ENCODE peak calls at places on chromosomes 7 and 10, in ten cellular contexts. W is NCI-H2107; C is hippocampal formation; Y is lower lobe of right lung; J is neural progenitor cell; O is NCI-H187 treated with DMSO at 0.1 percent for 48 hours; B is effector CD4-positive, alpha-beta T cell; L is T-helper 2 cell; F is AG04450; P is CD8-positive, alpha-beta memory T cell. E is an unnamed sample.

GRCh38 chr10:91589656-91590035 is 43.2 kb downstream of the PPP1R3C start:
- DNase-seq in W (no peak), C (no peak), Y (no peak), J (no peak), O (no peak), B (no peak), L (no peak), F (no peak), P (no peak), E (no peak)

GRCh38 chr10:11793762-11794479 is 29.2 kb upstream of the PROSER2 start:
- DNase-seq in W (no peak), C (no peak), Y (no peak), J (no peak), O (no peak), B (no peak), L (no peak), F (no peak), P (no peak), E (peak; percentile 63)

GRCh38 chr10:68088030-68088396 is 12.9 kb upstream of the HERC4 start:
- DNase-seq in W (no peak), C (no peak), Y (no peak), J (no peak), O (no peak), B (no peak), L (no peak), F (no peak), P (no peak), E (no peak)

GRCh38 chr10:69348824-69349541 is 67.7 kb downstream of the TACR2 start:
- DNase-seq in W (no peak), C (no peak), Y (no peak), J (no peak), O (no peak), B (no peak), L (no peak), F (peak; percentile 74), P (no peak), E (peak; percentile 94)

GRCh38 chr10:132962623-132963429 is 20.5 kb upstream of the CFAP46 start:
- DNase-seq in W (no peak), C (no peak), Y (no peak), J (no peak), O (no peak), B (no peak), L (no peak), F (no peak), P (no peak), E (peak; percentile 64)

GRCh38 chr7:155084989-155085388 is 14.9 kb downstream of the HTR5A start:
- DNase-seq in W (no peak), C (no peak), Y (no peak), J (no peak), O (no peak), B (no peak), L (no peak), F (no peak), P (no peak), E (no peak)

GRCh38 chr7:1843271-1843861 is 173.3 kb downstream of the ELFN1 start:
- DNase-seq in W (no peak), C (no peak), Y (peak; percentile 34), J (no peak), O (no peak), B (no peak), L (no peak), F (no peak), P (peak; percentile 26), E (no peak)

GRCh38 chr10:95414016-95414830 is 123.4 kb upstream of the PDLIM1 start:
- DNase-seq in W (no peak), C (no peak), Y (no peak), J (no peak), O (no peak), B (no peak), L (no peak), F (no peak), P (no peak), E (no peak)

GRCh38 chr7:112510032-112510742 is 29.4 kb downstream of the LSMEM1 start:
- DNase-seq in W (no peak), C (no peak), Y (no peak), J (no peak), O (no peak), B (no peak), L (no peak), F (peak; percentile 30), P (no peak), E (peak; percentile 96)

GRCh38 chr7:20329389-20330175 is 1.1 kb upstream of the ITGB8 start:
- DNase-seq in W (no peak), C (peak; percentile 79), Y (peak; percentile 75), J (peak; percentile 82), O (no peak), B (no peak), L (no peak), F (no peak), P (no peak), E (peak; percentile 64)

GRCh38 chr7:22860784-22861482 is 38.3 kb upstream of the TOMM7 start:
- DNase-seq in W (no peak), C (no peak), Y (no peak), J (peak; percentile 4), O (no peak), B (no peak), L (no peak), F (no peak), P (no peak), E (peak; percentile 12)

E was measured in amniotic epithelial cell.